ENCODE peak calls at places on chromosomes 16 and 17, in five cellular contexts. Y is heart right ventricle; X is CD4-positive, alpha-beta memory T cell; W is RWPE2; O is GM23248. Z is an unnamed sample.
A peak's percentile ranks its signal among the peaks of the same experiment; 100 is the strongest.

GRCh38 chr16:12899529-12900168 is 1.7 kb upstream of the SHISA9 start:
- DNase-seq in X (no peak), W (no peak), O (no peak), Y (no peak), Z (no peak)

GRCh38 chr17:73791644-73792043 is 147.4 kb upstream of the SDK2 start:
- DNase-seq in Y (no peak), O (no peak), X (no peak), W (no peak), Z (no peak)

GRCh38 chr16:88523381-88524159 is 46.6 kb upstream of the ZC3H18 start:
- DNase-seq in O (no peak), W (no peak), X (no peak), Y (peak; percentile 21), Z (no peak)

GRCh38 chr16:23974223-23974622 is 138.4 kb downstream of the PRKCB start:
- DNase-seq in W (no peak), Y (no peak), X (no peak), O (no peak), Z (no peak)

GRCh38 chr16:84379008-84379730 is 10.8 kb downstream of the ATP2C2 start:
- DNase-seq in O (no peak), X (no peak), Y (no peak), W (peak; percentile 29), Z (no peak)

GRCh38 chr16:56753410-56753809 is 23.5 kb downstream of the NUP93 start:
- DNase-seq in O (peak; percentile 78), X (no peak), W (no peak), Y (no peak), Z (no peak)

GRCh38 chr17:13888043-13888442 is 181.3 kb upstream of the COX10 start:
- DNase-seq in W (no peak), Y (no peak), O (peak; percentile 18), X (no peak), Z (no peak)

GRCh38 chr17:82330322-82331239 is 3.0 kb downstream of the SECTM1 start:
- DNase-seq in O (peak; percentile 45), Y (peak; percentile 42), X (no peak), W (peak; percentile 88), Z (no peak)

GRCh38 chr16:58299757-58300349 is 5.0 kb upstream of the PRSS54 start:
- DNase-seq in Y (no peak), X (peak; percentile 1), W (no peak), O (peak; percentile 23), Z (peak; percentile 1)

GRCh38 chr17:75649687-75650086 is 16.5 kb downstream of the SMIM5 start:
- DNase-seq in Y (no peak), O (no peak), W (peak; percentile 69), X (no peak), Z (no peak)

GRCh38 chr16:29962344-29962994 is 590 bp downstream of the TMEM219 start:
- DNase-seq in W (no peak), X (no peak), Y (no peak), O (peak; percentile 58), Z (no peak)

GRCh38 chr16:57824880-57825279 is 22.6 kb upstream of the KIFC3 start:
- DNase-seq in Y (no peak), O (no peak), X (no peak), W (no peak), Z (no peak)

GRCh38 chr16:57701759-57702371 is 7.3 kb downstream of the DRC7 start:
- DNase-seq in Y (no peak), X (no peak), O (no peak), W (no peak), Z (no peak)

GRCh38 chr17:73203135-73203787 is 10.4 kb downstream of the COG1 start:
- DNase-seq in O (no peak), X (peak; percentile 27), Y (no peak), W (no peak), Z (no peak)

GRCh38 chr16:30180741-30181140 is 2.7 kb upstream of the CORO1A start:
- DNase-seq in O (no peak), Y (no peak), W (no peak), X (no peak), Z (no peak)

GRCh38 chr17:67557921-67558320 is 159.8 kb upstream of the NOL11 start:
- DNase-seq in X (no peak), O (peak; percentile 77), W (no peak), Y (no peak), Z (no peak)

GRCh38 chr17:47717845-47718621 is 15.0 kb upstream of the TBX21 start:
- DNase-seq in X (no peak), Y (no peak), W (no peak), O (peak; percentile 38), Z (no peak)

GRCh38 chr17:43418441-43419374 is 19.9 kb downstream of the ARL4D start:
- DNase-seq in Y (peak; percentile 42), W (peak; percentile 93), O (peak; percentile 97), X (no peak), Z (no peak)

GRCh38 chr17:6366144-6366755 is 68.7 kb downstream of the AIPL1 start:
- DNase-seq in W (no peak), X (no peak), Y (no peak), O (peak; percentile 43), Z (no peak)

GRCh38 chr16:50642349-50642748 is 38.8 kb downstream of the SNX20 start:
- DNase-seq in O (no peak), W (no peak), X (no peak), Y (no peak), Z (no peak)

GRCh38 chr16:275786-276232 is at the start of gene RGS11:
- DNase-seq in W (no peak), O (peak; percentile 45), Y (peak; percentile 27), X (no peak), Z (no peak)

GRCh38 chr17:31525801-31526549 is 134.5 kb downstream of the RAB11FIP4 start:
- DNase-seq in X (no peak), O (peak; percentile 39), Y (no peak), W (no peak), Z (no peak)

GRCh38 chr16:15766918-15767317 is 89.9 kb downstream of the MYH11 start:
- DNase-seq in X (no peak), O (no peak), Y (no peak), W (no peak), Z (no peak)

GRCh38 chr16:15764112-15764511 is 92.7 kb downstream of the MYH11 start:
- DNase-seq in X (no peak), W (no peak), Y (no peak), O (no peak), Z (no peak)

GRCh38 chr16:15768201-15768600 is 88.6 kb downstream of the MYH11 start:
- DNase-seq in O (no peak), Y (no peak), X (no peak), W (no peak), Z (no peak)

GRCh38 chr16:15765116-15765515 is 91.7 kb downstream of the MYH11 start:
- DNase-seq in X (no peak), O (no peak), Y (no peak), W (no peak), Z (no peak)

DNA sequence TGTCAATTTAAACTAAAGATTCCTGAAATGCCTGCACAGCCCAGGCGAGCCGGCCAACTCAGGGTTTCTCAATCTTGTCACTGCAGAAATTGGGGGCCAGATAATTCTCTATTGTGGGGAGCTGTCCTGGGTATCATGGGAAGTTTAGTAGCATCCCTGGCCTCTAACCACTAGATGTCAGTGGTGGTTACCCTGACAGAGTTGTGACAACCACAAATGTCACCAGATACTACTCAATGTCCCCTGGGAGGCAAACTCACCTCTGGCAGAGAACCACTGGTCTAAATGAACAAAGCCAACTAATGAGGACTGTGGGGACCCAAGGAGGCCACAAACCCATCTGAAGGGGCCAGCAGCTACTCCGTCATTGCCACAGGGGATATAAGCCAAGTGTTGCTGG is 90.9 kb downstream of the MYH11 start:
- DNase-seq in X (peak; percentile 41), O (peak; percentile 61), W (no peak), Y (no peak), Z (peak; percentile 8)
- H3K36me3 ChIP-seq in X (no peaks in the 10 kb centered on the region), O (no peaks in the 10 kb centered on the region), W (no peaks in the 10 kb centered on the region), Y (no peaks in the 10 kb centered on the region), Z (no peaks in the 10 kb centered on the region)

GRCh38 chr16:4830408-4830807 is 16.7 kb downstream of the GLYR1 start:
- DNase-seq in Y (no peak), W (no peak), O (no peak), X (no peak), Z (no peak)

GRCh38 chr16:4836727-4837126 is 10.4 kb downstream of the GLYR1 start:
- DNase-seq in W (no peak), X (no peak), O (no peak), Y (no peak), Z (no peak)

GRCh38 chr16:4831616-4832015 is 15.5 kb downstream of the GLYR1 start:
- DNase-seq in O (no peak), W (no peak), Y (no peak), X (no peak), Z (no peak)

GRCh38 chr16:4832698-4833343 is 14.3 kb downstream of the GLYR1 start:
- DNase-seq in W (no peak), O (no peak), X (no peak), Y (no peak), Z (no peak)

DNA sequence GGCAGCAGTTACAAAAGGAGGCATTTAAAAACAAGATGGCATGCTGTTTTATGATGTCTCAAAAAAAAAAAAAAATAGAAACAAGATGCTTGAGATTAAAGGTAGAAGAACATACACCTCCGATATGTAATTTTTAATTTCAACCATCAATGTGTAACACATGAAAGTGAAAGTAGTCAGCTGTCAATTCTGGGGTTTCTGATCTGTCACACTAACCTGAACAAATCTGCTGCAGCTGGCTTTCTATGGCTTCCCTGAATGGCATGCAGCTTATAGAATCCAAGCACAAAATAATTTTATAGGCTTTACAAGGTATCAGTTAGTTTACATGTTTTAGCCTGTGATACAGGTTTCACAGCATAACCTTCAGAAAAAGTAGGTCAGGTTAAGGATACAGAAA is 13.5 kb downstream of the GLYR1 start:
- DNase-seq in O (no peak), W (no peak), Y (no peak), X (no peak), Z (no peak)
- H3K36me3 ChIP-seq in O (peaks cover 49% of the 10 kb centered on the region), W (peaks cover 89% of the 10 kb centered on the region), Y (peaks cover 95% of the 10 kb centered on the region), X (peaks cover 65% of the 10 kb centered on the region), Z (peaks cover 49% of the 10 kb centered on the region)

DNA sequence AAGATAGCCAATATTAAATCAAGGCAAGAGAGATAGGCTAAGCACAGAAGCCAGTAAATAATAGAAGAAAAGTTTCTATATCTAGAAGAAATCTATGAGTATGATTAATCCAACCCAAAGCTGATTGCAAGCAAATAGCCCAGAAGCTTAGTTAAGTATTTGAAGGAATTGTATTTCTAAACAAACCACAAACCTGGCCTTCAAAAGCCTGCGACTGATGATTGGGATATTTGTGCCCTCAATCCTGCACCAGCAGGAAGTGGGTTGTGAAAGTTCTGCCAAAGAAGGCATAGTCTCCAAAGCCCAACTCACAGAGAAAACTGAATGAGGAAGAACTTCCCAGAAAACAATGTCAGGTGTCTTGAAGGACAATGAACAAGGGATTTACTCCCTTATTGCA is 114.5 kb upstream of the C17orf78 start:
- DNase-seq in Y (no peak), X (no peak), O (peak; percentile 11), W (no peak), Z (no peak)
- H3K36me3 ChIP-seq in Y (peaks cover 88% of the 10 kb centered on the region), X (peaks cover 12% of the 10 kb centered on the region), O (peaks cover 44% of the 10 kb centered on the region), W (peaks cover 94% of the 10 kb centered on the region), Z (peaks cover 13% of the 10 kb centered on the region)

GRCh38 chr17:39916918-39917317 is 1.5 kb downstream of the GSDMB start:
- DNase-seq in Y (no peak), W (no peak), X (no peak), O (no peak), Z (no peak)

GRCh38 chr17:39920218-39921210 is 2.1 kb upstream of the GSDMB start:
- DNase-seq in X (no peak), O (no peak), Y (no peak), W (no peak), Z (peak; percentile 26)

GRCh38 chr17:39921323-39921722 is 2.9 kb upstream of the GSDMB start:
- DNase-seq in X (no peak), Y (no peak), W (no peak), O (no peak), Z (no peak)

GRCh38 chr17:39922006-39922405 is 3.6 kb upstream of the GSDMB start:
- DNase-seq in X (no peak), Y (no peak), O (no peak), W (no peak), Z (no peak)

GRCh38 chr17:39919087-39919683 is 750 bp upstream of the GSDMB start:
- DNase-seq in O (no peak), W (no peak), Y (no peak), X (no peak), Z (no peak)
- H3K36me3 ChIP-seq in O (peaks cover 20% of the 10 kb centered on the region), W (peaks cover 20% of the 10 kb centered on the region), Y (peaks cover 51% of the 10 kb centered on the region), X (peaks cover 45% of the 10 kb centered on the region), Z (peaks cover 42% of the 10 kb centered on the region)

Z was measured in effector memory CD4-positive, alpha-beta T cell.